ENCODE peak calls at places on chromosomes 6 and 20, in four cellular contexts. G is heart left ventricle, F is uterus, B is IMR-90. P is an unnamed sample.
A peak's percentile ranks its signal among the peaks of the same experiment; 100 is the strongest.

GRCh38 chr20:7714549-7714948 is 225.7 kb downstream of the HAO1 start:
- DNase-seq in B (no peak), F (no peak), G (no peak), P (no peak)

GRCh38 chr20:37943033-37943432 is 40.1 kb downstream of the VSTM2L start:
- DNase-seq in G (no peak), B (no peak), F (no peak), P (no peak)

GRCh38 chr6:134345780-134346179 is 27.9 kb upstream of the SGK1 start:
- DNase-seq in F (no peak), G (peak; percentile 63), B (no peak), P (no peak)

GRCh38 chr6:3518356-3518841 is 61.5 kb upstream of the SLC22A23 start:
- DNase-seq in F (peak; percentile 20), B (peak; percentile 73), G (no peak), P (peak; percentile 82)

GRCh38 chr6:11174245-11174616 is 58.2 kb downstream of the NEDD9 start:
- DNase-seq in B (no peak), G (no peak), F (no peak), P (no peak)

GRCh38 chr6:169571123-169571962 is 130.5 kb downstream of the WDR27 start:
- DNase-seq in B (peak; percentile 74), G (no peak), F (no peak), P (peak; percentile 9)

GRCh38 chr6:30646450-30647038 is 389 bp upstream of the C6orf136 start:
- DNase-seq in F (peak; percentile 93), B (no peak), G (no peak), P (no peak)

GRCh38 chr20:50085481-50086365 is 27.2 kb downstream of the UBE2V1 start:
- DNase-seq in G (no peak), F (peak; percentile 16), B (peak; percentile 73), P (no peak)

GRCh38 chr20:12433724-12434123 is 516.0 kb downstream of the BTBD3 start:
- DNase-seq in B (no peak), F (no peak), G (no peak), P (no peak)

GRCh38 chr20:60034231-60035110 is 76.2 kb downstream of the CDH26 start:
- DNase-seq in B (no peak), F (no peak), G (peak; percentile 87), P (no peak)

GRCh38 chr20:17228624-17229061 is 1.8 kb downstream of the PCSK2 start:
- DNase-seq in B (no peak), F (no peak), G (no peak), P (no peak)

GRCh38 chr6:42988486-42989020 is 4.2 kb downstream of the PPP2R5D start:
- DNase-seq in F (no peak), B (peak; percentile 36), G (peak; percentile 17), P (no peak)

GRCh38 chr6:3561745-3562144 is 104.9 kb upstream of the SLC22A23 start:
- DNase-seq in F (no peak), B (peak; percentile 35), G (no peak), P (no peak)

GRCh38 chr20:19661717-19662637 is 96.1 kb upstream of the RIN2 start:
- DNase-seq in B (peak; percentile 71), F (peak; percentile 75), G (peak; percentile 47), P (peak; percentile 44)

GRCh38 chr6:4396032-4396431 is 260.7 kb upstream of the ECI2 start:
- DNase-seq in G (no peak), F (no peak), B (peak; percentile 35), P (no peak)

GRCh38 chr6:9875605-9876353 is 539.1 kb downstream of the TFAP2A start:
- DNase-seq in B (peak; percentile 28), G (no peak), F (no peak), P (no peak)

GRCh38 chr6:17886891-17887290 is 100.5 kb downstream of the KIF13A start:
- DNase-seq in F (no peak), G (no peak), B (peak; percentile 34), P (no peak)

GRCh38 chr6:149990672-149991402 is 27.1 kb downstream of the ULBP1 start:
- DNase-seq in B (no peak), F (no peak), G (no peak), P (no peak)

GRCh38 chr6:139525415-139525814 is 151.0 kb upstream of the CITED2 start:
- DNase-seq in F (no peak), B (no peak), G (no peak), P (no peak)

GRCh38 chr6:48869595-48869994 is 593.5 kb downstream of the MMUT start:
- DNase-seq in F (no peak), G (no peak), B (no peak), P (no peak)

GRCh38 chr6:29627762-29628418 is 5.1 kb downstream of the GABBR1 start:
- DNase-seq in G (peak; percentile 84), B (peak; percentile 86), F (peak; percentile 85), P (peak; percentile 81)
- TF ChIP-seq POLR2A in G (no peak), B (peak; percentile 96), F (peak; percentile 91), P (peak; percentile 93)

GRCh38 chr20:58993332-58994248 is 12.5 kb downstream of the NELFCD start:
- DNase-seq in F (peak; percentile 7), G (peak; percentile 17), B (no peak), P (no peak)
- TF ChIP-seq POLR2A in F (no peak), G (no peak), B (no peak), P (no peak)

GRCh38 chr6:73577605-73578160 is 56.9 kb upstream of the EEF1A1 start:
- DNase-seq in F (no peak), G (no peak), B (no peak), P (no peak)

GRCh38 chr6:73581293-73581692 is 60.5 kb upstream of the EEF1A1 start:
- DNase-seq in F (no peak), G (no peak), B (no peak), P (no peak)

GRCh38 chr6:73579389-73579788 is 58.6 kb upstream of the EEF1A1 start:
- DNase-seq in B (no peak), F (peak; percentile 36), G (no peak), P (peak; percentile 25)

GRCh38 chr6:73579851-73580246 is 59.0 kb upstream of the EEF1A1 start:
- DNase-seq in G (peak; percentile 41), F (peak; percentile 30), B (peak; percentile 91), P (peak; percentile 47)

DNA sequence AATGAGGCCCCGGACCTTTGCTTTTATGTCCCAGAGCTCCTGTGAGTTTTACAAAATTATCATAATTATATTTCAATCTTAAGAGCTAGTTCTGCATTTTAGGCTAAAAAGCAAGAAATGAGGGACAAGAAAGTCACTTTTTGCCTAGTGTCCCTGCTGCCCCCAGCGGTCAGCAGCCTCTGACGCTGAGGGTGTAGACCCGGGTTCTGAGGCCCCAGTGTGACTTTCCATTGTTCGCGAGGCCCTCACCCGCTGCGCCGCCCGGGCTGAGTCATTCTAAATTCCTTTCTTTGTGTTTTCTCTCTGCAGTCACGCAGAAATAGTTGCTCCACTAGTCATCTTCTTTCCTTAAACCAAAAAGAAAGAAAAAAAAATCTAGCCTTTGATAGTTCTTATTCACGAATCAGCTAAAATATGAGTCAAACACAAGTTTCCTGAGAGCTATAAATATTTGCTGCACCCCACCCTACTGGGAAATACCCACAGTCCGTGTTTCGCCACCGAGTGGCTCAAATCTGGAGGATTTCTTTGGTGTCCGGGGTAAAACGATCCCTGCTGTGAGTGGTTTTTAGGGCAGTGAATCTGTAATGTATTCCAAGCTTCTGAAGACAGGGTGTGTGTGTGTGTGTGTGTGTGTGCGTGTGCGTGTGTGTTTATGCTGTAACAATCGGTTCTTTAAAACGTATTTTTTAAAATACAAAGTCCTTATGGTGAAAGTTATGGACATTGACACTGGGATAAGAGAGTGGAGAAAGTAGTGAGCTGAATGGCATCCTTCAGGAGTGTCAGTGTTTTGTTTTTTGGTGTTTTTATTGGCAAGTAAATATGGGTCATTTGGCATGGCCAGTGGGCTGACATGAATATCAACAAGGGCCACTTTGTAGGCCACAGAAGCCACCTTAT is 59.7 kb upstream of the EEF1A1 start:
- DNase-seq in B (peak; percentile 98), F (peak; percentile 84), G (peak; percentile 88), P (peak; percentile 69)
- TF ChIP-seq POLR2A in B (peak; percentile 95), F (peak; percentile 21), G (no peak), P (peak; percentile 17)

DNA sequence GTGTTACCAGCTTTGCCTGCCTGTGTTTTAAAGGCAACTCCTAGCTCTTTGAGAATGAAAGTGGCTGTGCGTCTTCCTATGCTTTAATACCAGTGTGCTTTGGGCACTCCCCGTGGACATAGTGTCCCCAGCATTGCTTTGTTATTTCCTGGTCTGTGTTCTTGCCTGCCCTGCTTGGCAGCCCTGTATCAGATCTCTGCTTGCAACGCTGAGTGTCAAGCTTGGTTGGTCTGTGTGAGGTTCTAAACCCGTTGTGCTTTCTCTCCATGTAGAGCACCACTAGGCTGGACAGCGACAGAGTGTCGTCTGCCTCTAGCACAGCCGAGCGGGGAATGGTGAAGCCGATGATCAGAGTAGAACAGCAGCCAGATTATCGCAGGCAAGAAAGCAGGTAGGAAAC is 80.2 kb downstream of the AFDN start:
- DNase-seq in G (peak; percentile 71), B (no peak), F (no peak), P (no peak)
- TF ChIP-seq POLR2A in G (no peak), B (no peak), F (no peak), P (no peak)

GRCh38 chr6:20186981-20187380 is 25.3 kb downstream of the MBOAT1 start:
- DNase-seq in F (no peak), G (no peak), B (no peak), P (no peak)

GRCh38 chr6:20188630-20189075 is 23.6 kb downstream of the MBOAT1 start:
- DNase-seq in B (no peak), G (no peak), F (no peak), P (no peak)

GRCh38 chr6:20197251-20197650 is 15.0 kb downstream of the MBOAT1 start:
- DNase-seq in F (no peak), G (no peak), B (no peak), P (no peak)

GRCh38 chr6:20192625-20193024 is 19.6 kb downstream of the MBOAT1 start:
- DNase-seq in B (no peak), G (no peak), F (no peak), P (no peak)

GRCh38 chr6:20191951-20192350 is 20.3 kb downstream of the MBOAT1 start:
- DNase-seq in B (no peak), F (no peak), G (no peak), P (no peak)
- TF ChIP-seq POLR2A in B (no peak), F (no peak), G (no peak), P (no peak)

P was measured in H54.